ENCODE peak calls at places on chromosomes 12 and 14, in ten cellular contexts. R, E, Y, S, H, C, O, J, T and B are unnamed samples.

GRCh38 chr14:88706425-88706824 is 86.3 kb downstream of the EML5 start:
- DNase-seq in R (peak), E (no peak), Y (peak), S (peak), H (no peak), C (peak), O (no peak), J (no peak), T (no peak), B (no peak)

GRCh38 chr14:67413806-67414769 is 2.1 kb upstream of the PLEK2 start:
- DNase-seq in R (peak), E (no peak), Y (peak), S (peak), H (peak), C (peak), O (peak), J (no peak), T (no peak), B (peak)

GRCh38 chr14:100777366-100778077 is 48.4 kb upstream of the MEG3 start:
- DNase-seq in R (no peak), E (no peak), Y (no peak), S (no peak), H (no peak), C (no peak), O (no peak), J (no peak), T (no peak), B (no peak)

GRCh38 chr12:45701296-45701695 is 28.2 kb upstream of the ARID2 start:
- DNase-seq in R (no peak), E (no peak), Y (no peak), S (no peak), H (no peak), C (no peak), O (no peak), J (no peak), T (no peak), B (no peak)

GRCh38 chr14:103625361-103626095 is 3.5 kb upstream of the KLC1 start:
- DNase-seq in R (no peak), E (peak), Y (no peak), S (no peak), H (no peak), C (no peak), O (no peak), J (no peak), T (no peak), B (no peak)

GRCh38 chr14:64438181-64438839 is 27.0 kb upstream of the AKAP5 start:
- DNase-seq in R (peak), E (no peak), Y (peak), S (peak), H (peak), C (peak), O (no peak), J (no peak), T (no peak), B (peak)

GRCh38 chr14:81517798-81518398 is 15.8 kb downstream of the SEL1L start:
- DNase-seq in R (no peak), E (peak), Y (peak), S (peak), H (no peak), C (no peak), O (no peak), J (no peak), T (no peak), B (peak)

GRCh38 chr14:85438613-85439012 is 91.3 kb upstream of the FLRT2 start:
- DNase-seq in R (no peak), E (no peak), Y (no peak), S (no peak), H (no peak), C (no peak), O (no peak), J (no peak), T (no peak), B (no peak)

GRCh38 chr14:62745496-62745895 is 299.8 kb downstream of the KCNH5 start:
- DNase-seq in R (no peak), E (no peak), Y (no peak), S (no peak), H (no peak), C (peak), O (no peak), J (no peak), T (no peak), B (no peak)

GRCh38 chr14:36430169-36430568 is 89.9 kb downstream of the NKX2-1 start:
- DNase-seq in R (no peak), E (no peak), Y (no peak), S (no peak), H (no peak), C (no peak), O (peak), J (no peak), T (no peak), B (no peak)

GRCh38 chr12:86234309-86234708 is 21.9 kb downstream of the MGAT4C start:
- DNase-seq in R (peak), E (no peak), Y (no peak), S (no peak), H (no peak), C (no peak), O (no peak), J (no peak), T (no peak), B (no peak)

GRCh38 chr12:116662612-116663144 is 75.2 kb downstream of the SPRING1 start:
- DNase-seq in R (peak), E (peak), Y (no peak), S (peak), H (no peak), C (no peak), O (peak), J (no peak), T (no peak), B (peak)

GRCh38 chr14:99055816-99056215 is 216.2 kb downstream of the BCL11B start:
- DNase-seq in R (no peak), E (peak), Y (no peak), S (no peak), H (no peak), C (no peak), O (no peak), J (peak), T (peak), B (no peak)

GRCh38 chr12:1845010-1845409 is 24.6 kb downstream of the LRTM2 start:
- DNase-seq in R (no peak), E (no peak), Y (no peak), S (no peak), H (no peak), C (no peak), O (no peak), J (no peak), T (no peak), B (no peak)

GRCh38 chr14:92877757-92878431 is 45.1 kb upstream of the CHGA start:
- DNase-seq in R (no peak), E (no peak), Y (no peak), S (peak), H (no peak), C (no peak), O (peak), J (no peak), T (no peak), B (no peak)

GRCh38 chr12:50545783-50546182 is 41.0 kb downstream of the DIP2B start:
- DNase-seq in R (no peak), E (peak), Y (peak), S (peak), H (peak), C (no peak), O (no peak), J (no peak), T (no peak), B (peak)

GRCh38 chr12:105698047-105698446 is 367.6 kb downstream of the C12orf75 start:
- DNase-seq in R (no peak), E (no peak), Y (no peak), S (no peak), H (no peak), C (no peak), O (peak), J (no peak), T (no peak), B (peak)

GRCh38 chr14:74400328-74400727 is 25.7 kb downstream of the SYNDIG1L start:
- DNase-seq in R (no peak), E (no peak), Y (peak), S (no peak), H (peak), C (no peak), O (peak), J (no peak), T (no peak), B (peak)

GRCh38 chr12:46785413-46785812 is 40.4 kb downstream of the SLC38A4 start:
- DNase-seq in R (no peak), E (no peak), Y (no peak), S (no peak), H (no peak), C (no peak), O (no peak), J (no peak), T (no peak), B (no peak)

GRCh38 chr12:2337031-2338010 is 284.5 kb downstream of the CACNA1C start:
- DNase-seq in R (no peak), E (no peak), Y (no peak), S (no peak), H (no peak), C (no peak), O (no peak), J (no peak), T (no peak), B (no peak)

GRCh38 chr12:112524676-112525425 is 106.1 kb downstream of the PTPN11 start:
- DNase-seq in R (peak), E (no peak), Y (peak), S (peak), H (peak), C (peak), O (peak), J (no peak), T (no peak), B (no peak)

GRCh38 chr14:80356413-80356812 is 145.1 kb upstream of the DIO2 start:
- DNase-seq in R (peak), E (no peak), Y (peak), S (no peak), H (peak), C (peak), O (peak), J (no peak), T (no peak), B (peak)

GRCh38 chr12:67460388-67460787 is 188.2 kb upstream of the DYRK2 start:
- DNase-seq in R (no peak), E (no peak), Y (no peak), S (no peak), H (no peak), C (no peak), O (no peak), J (no peak), T (no peak), B (no peak)

GRCh38 chr14:50726372-50727107 is 58.4 kb upstream of the SAV1 start:
- DNase-seq in R (peak), E (no peak), Y (peak), S (peak), H (no peak), C (peak), O (no peak), J (no peak), T (no peak), B (peak)

GRCh38 chr12:71268598-71268997 is 110.8 kb upstream of the TSPAN8 start:
- DNase-seq in R (no peak), E (no peak), Y (no peak), S (no peak), H (no peak), C (no peak), O (no peak), J (no peak), T (no peak), B (no peak)

GRCh38 chr14:56686416-56686815 is 106.8 kb downstream of the TMEM260 start:
- DNase-seq in R (no peak), E (peak), Y (no peak), S (no peak), H (peak), C (peak), O (peak), J (no peak), T (no peak), B (no peak)

GRCh38 chr12:51923506-51924365 is 16.4 kb downstream of the ACVRL1 start:
- DNase-seq in R (no peak), E (peak), Y (no peak), S (peak), H (peak), C (peak), O (peak), J (peak), T (peak), B (no peak)

GRCh38 chr12:46386877-46387629 is 14.5 kb upstream of the SLC38A2 start:
- DNase-seq in R (peak), E (peak), Y (peak), S (peak), H (no peak), C (no peak), O (peak), J (no peak), T (no peak), B (peak)

GRCh38 chr12:121816925-121817647 is 13.3 kb downstream of the SETD1B start:
- DNase-seq in R (no peak), E (no peak), Y (no peak), S (no peak), H (no peak), C (no peak), O (no peak), J (no peak), T (no peak), B (no peak)

GRCh38 chr14:72387727-72388126 is 455.5 kb downstream of the RGS6 start:
- DNase-seq in R (no peak), E (no peak), Y (no peak), S (no peak), H (no peak), C (no peak), O (no peak), J (no peak), T (no peak), B (no peak)

GRCh38 chr12:127145929-127146789 is 1120.8 kb upstream of the TMEM132C start:
- DNase-seq in R (peak), E (peak), Y (peak), S (peak), H (no peak), C (peak), O (no peak), J (peak), T (peak), B (peak)

GRCh38 chr14:68621400-68622365 is 171.2 kb downstream of the ZFP36L1 start:
- DNase-seq in R (peak), E (no peak), Y (peak), S (peak), H (no peak), C (no peak), O (peak), J (no peak), T (no peak), B (peak)

DNA sequence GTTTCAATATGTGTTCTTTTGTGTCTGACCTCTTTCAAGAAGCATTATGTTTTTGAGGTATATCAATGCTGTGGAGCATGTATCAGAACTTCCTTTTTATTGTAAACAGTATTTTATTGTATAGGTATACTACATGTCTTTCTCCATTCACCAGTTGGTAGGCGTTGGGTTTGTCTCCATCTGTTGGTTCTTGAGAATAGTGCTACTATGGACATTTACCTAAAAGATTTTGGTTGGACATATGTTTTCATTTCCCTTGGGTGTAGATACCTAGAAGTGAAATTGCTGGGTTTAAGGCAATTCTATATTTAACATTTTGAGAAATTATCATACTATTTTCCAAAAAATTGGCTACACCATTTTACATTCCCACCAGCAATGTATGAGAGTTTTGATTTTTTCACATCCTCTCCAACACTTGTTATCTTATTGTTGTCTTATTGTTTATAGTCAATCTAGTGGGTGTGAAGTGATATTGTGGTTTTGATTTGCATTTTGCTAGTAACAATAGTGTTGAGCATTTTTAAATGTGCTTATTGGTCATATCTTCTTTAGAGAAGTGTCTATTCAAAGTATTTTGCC is 409.2 kb downstream of the IPO8 start:
- DNase-seq in R (peak), E (no peak), Y (peak), S (peak), H (peak), C (peak), O (no peak), J (no peak), T (no peak), B (peak)
- TF ChIP-seq CTCF in R (peak), E (peak), Y (peak), S (peak), H (peak), C (peak), O (peak), J (no peak), T (no peak), B (peak)

DNA sequence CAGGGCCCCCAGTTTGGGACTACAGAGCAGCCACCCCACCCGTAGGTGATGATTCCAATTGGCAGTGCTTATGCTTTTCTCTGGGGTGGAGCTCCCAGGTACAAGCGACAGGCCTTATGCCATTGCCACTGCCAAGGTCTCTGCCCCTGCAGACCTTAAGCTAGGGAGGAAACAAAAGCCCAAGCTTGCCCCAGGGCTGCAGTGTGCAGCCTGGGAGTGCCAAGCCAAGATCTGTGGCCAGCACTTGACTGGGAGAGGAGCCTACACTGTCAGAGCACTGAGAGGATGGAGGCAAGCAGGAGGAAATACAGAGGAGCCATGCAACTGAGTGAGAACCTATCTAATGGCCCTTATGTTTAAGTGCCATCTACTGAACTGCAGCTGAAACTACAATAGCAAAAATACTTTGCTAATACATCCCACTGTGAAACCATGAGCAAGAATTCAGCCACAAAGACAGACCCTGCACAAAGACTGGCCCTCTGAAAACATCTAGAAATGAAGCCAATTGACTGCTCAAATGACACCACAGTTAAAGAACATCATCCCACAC is 17.7 kb upstream of the ASCL1 start:
- DNase-seq in R (no peak), E (no peak), Y (no peak), S (no peak), H (no peak), C (no peak), O (no peak), J (no peak), T (no peak), B (no peak)
- TF ChIP-seq CTCF in R (no peak), E (no peak), Y (no peak), S (no peak), H (no peak), C (no peak), O (peak), J (no peak), T (no peak), B (no peak)

DNA sequence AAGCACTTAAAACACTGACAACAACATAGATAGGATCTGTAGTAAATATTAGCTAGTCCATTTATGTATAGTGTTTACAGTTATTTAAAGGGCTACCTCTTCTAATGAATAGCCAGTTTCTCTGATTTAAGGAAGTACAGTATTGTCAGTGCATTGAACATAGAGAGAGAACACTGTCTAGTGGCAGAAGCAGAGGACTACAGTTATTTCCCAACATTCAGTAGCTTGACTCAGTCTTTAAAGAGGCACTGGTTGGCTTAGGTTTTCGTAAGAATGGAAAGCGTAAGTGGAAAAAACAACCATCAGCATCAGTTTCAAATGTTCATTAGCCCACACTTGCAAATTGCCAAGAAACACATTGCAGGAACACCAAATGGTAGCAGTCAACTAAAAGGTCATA is 125.0 kb upstream of the HMGA2 start:
- DNase-seq in R (peak), E (no peak), Y (peak), S (peak), H (no peak), C (peak), O (no peak), J (no peak), T (no peak), B (peak)
- TF ChIP-seq CTCF in R (peak), E (no peak), Y (peak), S (peak), H (no peak), C (peak), O (no peak), J (no peak), T (no peak), B (peak)

GRCh38 chr14:24240110-24240918 is 2.1 kb downstream of the TINF2 start:
- DNase-seq in R (no peak), E (no peak), Y (no peak), S (no peak), H (no peak), C (no peak), O (peak), J (no peak), T (peak), B (no peak)

GRCh38 chr14:24243336-24243836 is 963 bp upstream of the TINF2 start:
- DNase-seq in R (peak), E (no peak), Y (peak), S (no peak), H (peak), C (peak), O (no peak), J (no peak), T (no peak), B (no peak)

GRCh38 chr14:24238527-24239037 is 3.8 kb downstream of the TINF2 start:
- DNase-seq in R (no peak), E (no peak), Y (no peak), S (no peak), H (no peak), C (no peak), O (peak), J (no peak), T (peak), B (no peak)

GRCh38 chr14:24238123-24238522 is 4.3 kb downstream of the TINF2 start:
- DNase-seq in R (no peak), E (no peak), Y (no peak), S (no peak), H (peak), C (peak), O (peak), J (no peak), T (no peak), B (no peak)

GRCh38 chr14:24241829-24242443 is 487 bp downstream of the TINF2 start:
- DNase-seq in R (peak), E (peak), Y (peak), S (peak), H (peak), C (peak), O (peak), J (peak), T (peak), B (peak)
- TF ChIP-seq CTCF in R (peak), E (peak), Y (peak), S (peak), H (peak), C (peak), O (peak), J (peak), T (peak), B (peak)

DNA sequence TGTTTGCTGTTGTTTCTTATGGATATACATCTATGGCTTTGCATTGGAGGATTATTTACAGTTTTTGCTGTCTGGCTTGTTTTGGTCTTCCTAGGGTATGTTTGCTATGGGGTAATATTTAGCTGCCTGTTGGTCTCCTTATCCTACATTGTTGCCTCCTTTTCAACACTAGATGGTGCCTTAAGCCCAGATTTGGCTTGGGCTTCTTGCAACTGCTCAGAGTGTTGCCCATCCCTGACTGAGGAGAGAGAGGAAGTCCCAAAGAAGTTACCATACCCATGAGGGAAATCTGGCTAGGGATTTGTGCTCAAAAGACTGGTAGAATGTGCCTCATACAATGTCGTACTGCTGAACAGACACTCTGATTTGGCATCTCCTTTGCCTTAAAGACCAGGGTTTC is 94.6 kb upstream of the MUCL1 start:
- DNase-seq in R (no peak), E (no peak), Y (peak), S (peak), H (peak), C (peak), O (peak), J (no peak), T (no peak), B (peak)
- TF ChIP-seq CTCF in R (no peak), E (no peak), Y (peak), S (peak), H (peak), C (peak), O (peak), J (no peak), T (no peak), B (peak)

GRCh38 chr14:75518625-75519024 is 3.6 kb upstream of the BATF start:
- DNase-seq in R (no peak), E (no peak), Y (no peak), S (no peak), H (no peak), C (peak), O (peak), J (no peak), T (no peak), B (peak)
- TF ChIP-seq CTCF in R (no peak), E (peak), Y (peak), S (no peak), H (no peak), C (peak), O (peak), J (no peak), T (peak), B (peak)